ENCODE peak calls at places on chromosomes 5 and 9, in six cellular contexts. N is nephron progenitor cell, X is astrocyte of the cerebellum, R is Caco-2, Q is psoas muscle, Y is HFFc6. G is an unnamed sample.

GRCh38 chr5:165616550-165617430 is 2111.4 kb downstream of the MAT2B start:
- DNase-seq in N (no peak), X (peak), R (no peak), Q (no peak), Y (no peak), G (no peak)

GRCh38 chr5:59571077-59571476 is 322.4 kb downstream of the PDE4D start:
- DNase-seq in N (no peak), X (no peak), R (no peak), Q (no peak), Y (no peak), G (no peak)

GRCh38 chr9:135494791-135495559 is 5.5 kb upstream of the MRPS2 start:
- DNase-seq in N (no peak), X (no peak), R (no peak), Q (no peak), Y (no peak), G (no peak)

GRCh38 chr5:2675548-2675947 is 75.9 kb downstream of the IRX2 start:
- DNase-seq in N (no peak), X (no peak), R (no peak), Q (no peak), Y (no peak), G (no peak)

GRCh38 chr5:111227226-111227782 is 3.1 kb downstream of the CAMK4 start:
- DNase-seq in N (no peak), X (no peak), R (no peak), Q (no peak), Y (no peak), G (no peak)

GRCh38 chr9:117779760-117780159 is 75.6 kb downstream of the TLR4 start:
- DNase-seq in N (no peak), X (no peak), R (no peak), Q (no peak), Y (no peak), G (no peak)

GRCh38 chr5:64939772-64940510 is 171.2 kb downstream of the CWC27 start:
- DNase-seq in N (peak), X (no peak), R (peak), Q (peak), Y (no peak), G (no peak)

GRCh38 chr9:21873540-21874221 is 71.2 kb downstream of the MTAP start:
- DNase-seq in N (no peak), X (peak), R (no peak), Q (no peak), Y (peak), G (no peak)

GRCh38 chr5:116271432-116271831 is 186.6 kb downstream of the COMMD10 start:
- DNase-seq in N (no peak), X (no peak), R (no peak), Q (no peak), Y (peak), G (no peak)

GRCh38 chr5:144202072-144202471 is 31.4 kb downstream of the KCTD16 start:
- DNase-seq in N (no peak), X (peak), R (no peak), Q (no peak), Y (no peak), G (no peak)

GRCh38 chr9:137550241-137550621 is at the start of gene PNPLA7:
- DNase-seq in N (peak), X (no peak), R (peak), Q (peak), Y (peak), G (no peak)

GRCh38 chr9:88076286-88077070 is 61.8 kb downstream of the SPATA31C2 start:
- DNase-seq in N (peak), X (peak), R (peak), Q (peak), Y (peak), G (no peak)

GRCh38 chr5:136066705-136067271 is 38.0 kb downstream of the TGFBI start:
- DNase-seq in N (no peak), X (no peak), R (peak), Q (no peak), Y (peak), G (no peak)

GRCh38 chr5:53965459-53965858 is 344.9 kb downstream of the ARL15 start:
- DNase-seq in N (no peak), X (no peak), R (no peak), Q (no peak), Y (peak), G (no peak)

GRCh38 chr5:45793638-45794532 is 97.7 kb upstream of the HCN1 start:
- DNase-seq in N (no peak), X (no peak), R (no peak), Q (no peak), Y (no peak), G (peak)

GRCh38 chr5:157469073-157469472 is 9.1 kb downstream of the NIPAL4 start:
- DNase-seq in N (no peak), X (no peak), R (no peak), Q (no peak), Y (no peak), G (no peak)

GRCh38 chr9:69380301-69380700 is 55.3 kb downstream of the ENTREP1 start:
- DNase-seq in N (no peak), X (no peak), R (no peak), Q (no peak), Y (no peak), G (no peak)

GRCh38 chr9:114385412-114386181 is 2.2 kb downstream of the AKNA start:
- DNase-seq in N (no peak), X (peak), R (no peak), Q (peak), Y (peak), G (peak)

GRCh38 chr9:114380988-114381387 is 6.8 kb downstream of the AKNA start:
- DNase-seq in N (no peak), X (no peak), R (no peak), Q (no peak), Y (no peak), G (no peak)

GRCh38 chr9:114384836-114385411 is 2.9 kb downstream of the AKNA start:
- DNase-seq in N (no peak), X (no peak), R (no peak), Q (no peak), Y (no peak), G (no peak)

GRCh38 chr9:114383866-114384231 is 3.9 kb downstream of the AKNA start:
- DNase-seq in N (no peak), X (no peak), R (no peak), Q (no peak), Y (no peak), G (no peak)

DNA sequence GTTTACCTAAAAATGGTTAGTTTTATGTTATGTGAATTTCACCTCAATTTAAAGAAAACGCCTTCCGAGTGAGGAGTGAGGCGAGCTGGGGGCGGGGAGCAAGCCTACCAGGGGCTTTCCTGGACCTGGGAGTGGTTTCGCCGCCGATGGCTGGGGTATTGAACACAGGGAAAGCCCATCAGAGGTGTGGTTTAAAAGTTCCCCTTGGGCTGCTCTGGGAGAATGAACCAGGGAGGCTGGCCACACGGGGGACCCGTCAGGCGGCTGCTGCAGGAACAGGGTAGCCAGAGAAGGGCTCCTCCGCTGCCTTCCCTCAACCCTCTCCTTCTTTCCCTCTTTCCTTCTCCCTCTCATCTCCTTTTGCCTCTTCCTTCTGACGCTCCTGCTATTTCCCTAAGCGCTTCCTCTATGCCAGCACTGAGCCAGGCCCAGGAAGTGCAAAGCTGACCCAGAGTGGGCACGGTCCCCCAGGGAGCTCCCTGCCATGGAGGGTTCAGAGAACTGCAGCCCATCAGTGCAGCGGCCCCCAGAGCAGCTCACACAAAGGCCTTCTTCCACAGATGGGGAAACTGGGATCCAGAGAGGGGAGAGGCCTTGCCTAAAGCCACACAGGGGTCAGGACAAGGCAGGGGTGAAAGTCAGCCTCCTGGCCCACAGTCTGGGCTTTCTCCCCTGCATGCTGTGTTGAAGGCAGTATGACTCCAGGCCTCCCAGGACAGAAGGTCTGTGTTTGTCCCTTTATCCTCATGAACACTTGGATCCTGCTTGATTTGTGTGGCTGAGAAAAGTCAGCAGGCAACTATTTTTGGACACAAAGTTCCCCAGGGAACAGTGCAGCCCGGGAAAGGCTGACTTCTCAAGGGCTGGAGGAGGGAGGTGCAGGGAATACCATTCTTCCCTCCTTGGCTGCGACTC is 4.6 kb downstream of the AKNA start:
- DNase-seq in N (no peak), X (no peak), R (no peak), Q (peak), Y (peak), G (no peak)
- TF ChIP-seq CTCF in N (no peak), X (peak), R (no peak), Q (no peak), Y (peak), G (peak)

GRCh38 chr5:14665949-14666741 is 1.6 kb downstream of the OTULIN start:
- DNase-seq in N (peak), X (no peak), R (peak), Q (no peak), Y (peak), G (peak)
- TF ChIP-seq CTCF in N (no peak), X (peak), R (no peak), Q (no peak), Y (peak), G (peak)

GRCh38 chr5:160685695-160686094 is 166.3 kb downstream of the ATP10B start:
- DNase-seq in N (no peak), X (no peak), R (peak), Q (no peak), Y (no peak), G (no peak)
- TF ChIP-seq CTCF in N (peak), X (peak), R (peak), Q (no peak), Y (peak), G (peak)

DNA sequence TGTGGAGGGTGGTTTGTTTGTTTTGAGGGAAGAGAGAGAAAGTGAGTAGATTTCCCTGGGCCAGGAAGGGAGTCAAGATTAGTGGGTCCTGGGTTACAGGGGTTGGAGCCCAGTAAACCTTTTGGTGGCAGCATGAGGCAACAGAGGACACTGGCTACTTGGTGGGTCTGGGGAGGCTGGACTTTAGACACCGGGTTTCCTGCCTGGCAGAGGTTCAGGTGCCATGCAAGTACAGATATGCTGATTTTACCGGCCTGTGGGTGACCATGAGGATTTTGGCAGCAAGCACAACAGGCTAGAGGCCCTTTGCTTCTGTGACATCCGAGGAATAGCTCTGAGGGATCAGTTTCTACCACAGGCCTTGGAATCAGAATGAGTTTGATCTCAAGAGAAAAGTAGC is 18.9 kb downstream of the MAST4 start:
- DNase-seq in N (no peak), X (no peak), R (no peak), Q (no peak), Y (no peak), G (no peak)
- TF ChIP-seq CTCF in N (no peak), X (no peak), R (no peak), Q (no peak), Y (no peak), G (no peak)

GRCh38 chr5:77255617-77256016 is 45.1 kb downstream of the PDE8B start:
- DNase-seq in N (no peak), X (no peak), R (no peak), Q (no peak), Y (no peak), G (no peak)

GRCh38 chr5:77256406-77256805 is 45.9 kb downstream of the PDE8B start:
- DNase-seq in N (no peak), X (no peak), R (no peak), Q (no peak), Y (no peak), G (no peak)

GRCh38 chr5:77249475-77249874 is 39.0 kb downstream of the PDE8B start:
- DNase-seq in N (no peak), X (no peak), R (no peak), Q (no peak), Y (no peak), G (no peak)

DNA sequence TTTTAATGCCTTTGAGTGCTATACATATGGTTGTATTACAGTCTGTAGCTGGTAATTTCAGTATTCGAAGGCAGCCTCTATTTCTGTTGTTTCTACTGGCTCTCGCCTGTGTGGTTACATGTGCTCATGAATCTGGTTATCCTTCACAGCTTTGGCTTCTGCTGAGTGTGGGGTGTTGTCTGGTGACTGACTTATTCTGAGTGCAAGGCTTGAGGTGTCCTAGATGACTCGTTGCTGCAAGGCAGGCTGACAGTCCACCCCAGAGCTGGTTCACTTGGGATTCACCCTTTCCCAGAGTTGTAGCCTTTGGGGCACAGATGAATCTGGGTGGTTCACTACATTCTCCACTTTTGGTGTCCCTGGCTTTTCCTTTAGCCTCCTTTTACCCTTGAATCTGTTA is 41.4 kb downstream of the PDE8B start:
- DNase-seq in N (no peak), X (no peak), R (no peak), Q (no peak), Y (peak), G (no peak)
- TF ChIP-seq CTCF in N (no peak), X (no peak), R (no peak), Q (no peak), Y (no peak), G (no peak)

G was measured in GM12864.